ENCODE peak calls at places on chromosomes 6 and 20, in ten cellular contexts. A is activated naive CD8-positive, alpha-beta T cell treated with anti-CD3 and anti-CD28 coated beads, Interleukin-2, amount 50 U/mL, for 24 hours; M is Right ventricle myocardium superior; Q is central memory CD8-positive, alpha-beta T cell; S is T-cell; K is stimulated activated naive CD8-positive, alpha-beta T cell treated with anti-CD3 and anti-CD28 coated beads, Interleukin-15, amount 100 ng/mL, for 72 hours; E is sciatic nerve; W is activated T-cell treated with anti-CD3 and anti-CD28 coated beads, Interleukin-2, amount 50 U/mL, for 72 hours; F is PC-3; C is pancreas. T is an unnamed sample.

GRCh38 chr20:62899633-62900051 is 26.7 kb downstream of the DIDO1 start:
- ATAC-seq in A (no peak), M (peak; percentile 56), Q (no peak), S (peak; percentile 6), K (no peak), E (peak; percentile 64), W (no peak), F (no peak), C (peak; percentile 51), T (peak; percentile 19)

GRCh38 chr6:6900566-6901204 is 207.1 kb upstream of the RREB1 start:
- ATAC-seq in A (no peak), M (no peak), Q (no peak), S (no peak), K (no peak), E (no peak), W (no peak), F (no peak), C (no peak), T (no peak)

GRCh38 chr20:19743650-19744015 is 14.4 kb upstream of the RIN2 start:
- ATAC-seq in A (no peak), M (no peak), Q (no peak), S (no peak), K (no peak), E (no peak), W (no peak), F (no peak), C (no peak), T (no peak)

GRCh38 chr6:163354085-163354484 is 60.4 kb upstream of the QKI start:
- ATAC-seq in A (no peak), M (peak; percentile 32), Q (no peak), S (no peak), K (no peak), E (no peak), W (no peak), F (no peak), C (peak; percentile 21), T (peak; percentile 42)

GRCh38 chr6:32944265-32944664 is 3.4 kb upstream of the HLA-DMB start:
- ATAC-seq in A (peak; percentile 59), M (peak; percentile 61), Q (peak; percentile 45), S (peak; percentile 49), K (peak; percentile 70), E (peak; percentile 70), W (peak; percentile 43), F (no peak), C (no peak), T (no peak)

GRCh38 chr20:11315506-11315905 is 602.2 kb upstream of the BTBD3 start:
- ATAC-seq in A (no peak), M (no peak), Q (no peak), S (no peak), K (no peak), E (no peak), W (no peak), F (no peak), C (peak; percentile 46), T (no peak)

GRCh38 chr6:168956141-168956838 is 297.4 kb downstream of the THBS2 start:
- ATAC-seq in A (no peak), M (no peak), Q (no peak), S (no peak), K (peak; percentile 58), E (peak; percentile 44), W (peak; percentile 50), F (no peak), C (no peak), T (no peak)

GRCh38 chr6:127484207-127484858 is 25.1 kb upstream of the KIAA0408 start:
- ATAC-seq in A (peak; percentile 90), M (no peak), Q (peak; percentile 81), S (peak; percentile 93), K (peak; percentile 93), E (peak; percentile 63), W (peak; percentile 92), F (peak; percentile 59), C (peak; percentile 66), T (peak; percentile 43)

GRCh38 chr6:26216886-26217713 is 129.9 kb downstream of the HFE start:
- ATAC-seq in A (peak; percentile 71), M (peak; percentile 83), Q (peak; percentile 52), S (peak; percentile 58), K (peak; percentile 66), E (peak; percentile 79), W (peak; percentile 58), F (peak; percentile 49), C (peak; percentile 73), T (peak; percentile 79)

GRCh38 chr6:125009578-125009977 is 47.3 kb downstream of the RNF217 start:
- ATAC-seq in A (no peak), M (no peak), Q (no peak), S (no peak), K (no peak), E (peak; percentile 26), W (no peak), F (no peak), C (no peak), T (peak; percentile 31)

GRCh38 chr20:61387204-61387958 is 135.3 kb downstream of the CDH4 start:
- ATAC-seq in A (no peak), M (no peak), Q (no peak), S (no peak), K (no peak), E (no peak), W (no peak), F (no peak), C (peak; percentile 97), T (no peak)

GRCh38 chr6:16244869-16245451 is 6.6 kb downstream of the GMPR start:
- ATAC-seq in A (no peak), M (peak; percentile 52), Q (no peak), S (no peak), K (no peak), E (peak; percentile 71), W (no peak), F (no peak), C (peak; percentile 88), T (no peak)

GRCh38 chr20:50379049-50379990 is 130.9 kb upstream of the PTPN1 start:
- ATAC-seq in A (no peak), M (peak; percentile 89), Q (no peak), S (no peak), K (no peak), E (peak; percentile 92), W (no peak), F (no peak), C (peak; percentile 88), T (peak; percentile 92)

GRCh38 chr6:123417411-123417810 is 219.3 kb downstream of the TRDN start:
- ATAC-seq in A (no peak), M (peak; percentile 40), Q (no peak), S (no peak), K (no peak), E (no peak), W (no peak), F (no peak), C (no peak), T (no peak)

GRCh38 chr20:62667530-62668440 is 25.5 kb downstream of the SLCO4A1 start:
- ATAC-seq in A (no peak), M (no peak), Q (no peak), S (no peak), K (no peak), E (peak; percentile 5), W (no peak), F (no peak), C (no peak), T (no peak)

GRCh38 chr6:33885121-33886057 is 81.6 kb upstream of the MLN start:
- ATAC-seq in A (no peak), M (no peak), Q (no peak), S (no peak), K (no peak), E (no peak), W (no peak), F (peak; percentile 87), C (no peak), T (no peak)

GRCh38 chr20:3866464-3866863 is 19.8 kb downstream of the MAVS start:
- ATAC-seq in A (no peak), M (no peak), Q (no peak), S (no peak), K (no peak), E (no peak), W (no peak), F (no peak), C (peak; percentile 6), T (no peak)

GRCh38 chr6:14542670-14543366 is 425.2 kb downstream of the CD83 start:
- ATAC-seq in A (peak; percentile 99), M (no peak), Q (no peak), S (peak; percentile 40), K (peak; percentile 100), E (no peak), W (peak; percentile 100), F (peak; percentile 31), C (no peak), T (no peak)

GRCh38 chr6:26156850-26157149 is 69.6 kb downstream of the HFE start:
- ATAC-seq in A (peak; percentile 17), M (peak; percentile 37), Q (no peak), S (peak; percentile 2), K (peak; percentile 57), E (peak; percentile 59), W (peak; percentile 17), F (no peak), C (peak; percentile 48), T (peak; percentile 7)

GRCh38 chr20:36466089-36466488 is 75.2 kb upstream of the MYL9 start:
- ATAC-seq in A (peak; percentile 8), M (no peak), Q (no peak), S (no peak), K (no peak), E (no peak), W (no peak), F (no peak), C (no peak), T (no peak)

GRCh38 chr20:45322952-45323383 is 14.9 kb upstream of the MATN4 start:
- ATAC-seq in A (no peak), M (peak; percentile 83), Q (no peak), S (no peak), K (no peak), E (peak; percentile 82), W (no peak), F (peak; percentile 54), C (peak; percentile 52), T (peak; percentile 24)

GRCh38 chr20:39800111-39800510 is 838.0 kb downstream of the DHX35 start:
- ATAC-seq in A (no peak), M (no peak), Q (no peak), S (no peak), K (no peak), E (no peak), W (no peak), F (no peak), C (no peak), T (no peak)

GRCh38 chr20:36709126-36709525 is 36.8 kb downstream of the NDRG3 start:
- ATAC-seq in A (no peak), M (peak; percentile 76), Q (no peak), S (no peak), K (no peak), E (no peak), W (no peak), F (peak; percentile 18), C (no peak), T (no peak)

GRCh38 chr6:106477158-106477557 is 116.6 kb downstream of the CRYBG1 start:
- ATAC-seq in A (no peak), M (no peak), Q (no peak), S (no peak), K (no peak), E (no peak), W (no peak), F (no peak), C (no peak), T (no peak)

GRCh38 chr6:53048431-53049195 is 16.6 kb upstream of the FBXO9 start:
- ATAC-seq in A (peak; percentile 79), M (no peak), Q (peak; percentile 97), S (peak; percentile 96), K (peak; percentile 98), E (no peak), W (peak; percentile 40), F (peak; percentile 86), C (no peak), T (no peak)

GRCh38 chr6:73713426-73714147 is 17.6 kb downstream of the CD109 start:
- ATAC-seq in A (no peak), M (no peak), Q (no peak), S (no peak), K (no peak), E (no peak), W (no peak), F (no peak), C (no peak), T (peak; percentile 46)

GRCh38 chr20:62766716-62767115 is 29.6 kb upstream of the MRGBP start:
- ATAC-seq in A (no peak), M (no peak), Q (no peak), S (no peak), K (no peak), E (no peak), W (no peak), F (no peak), C (peak; percentile 48), T (no peak)

GRCh38 chr20:62740286-62741141 is 31.9 kb downstream of the NTSR1 start:
- ATAC-seq in A (peak; percentile 81), M (peak; percentile 49), Q (peak; percentile 86), S (peak; percentile 79), K (peak; percentile 87), E (no peak), W (peak; percentile 89), F (peak; percentile 74), C (peak; percentile 41), T (peak; percentile 34)

T was measured in gastroesophageal sphincter.